ENCODE peak calls at places on chromosomes 11 and 22, in ten cellular contexts. T, W, B, X, R, F, V, S, A and C are unnamed samples.

GRCh38 chr11:22713336-22713735 is 46.9 kb downstream of the GAS2 start:
- DNase-seq in R (no peak), V (no peak), X (no peak), A (no peak), F (no peak), T (no peak), B (no peak), W (no peak), S (no peak), C (no peak)

GRCh38 chr22:23591203-23591791 is 11.2 kb upstream of the IGLL1 start:
- DNase-seq in T (peak; percentile 70), R (peak; percentile 49), A (peak; percentile 64), X (peak; percentile 31), F (peak; percentile 48), V (peak; percentile 52), B (peak; percentile 42), S (peak; percentile 34), W (peak; percentile 81), C (peak; percentile 28)

GRCh38 chr11:125166903-125167291 is 2.3 kb downstream of the PKNOX2 start:
- DNase-seq in S (no peak), V (no peak), F (no peak), B (no peak), R (no peak), T (no peak), X (no peak), A (no peak), W (no peak), C (no peak)

GRCh38 chr11:128622137-128622523 is 34.8 kb upstream of the ETS1 start:
- DNase-seq in F (no peak), A (no peak), R (no peak), V (no peak), T (no peak), X (no peak), S (no peak), W (no peak), B (no peak), C (no peak)

GRCh38 chr11:12076840-12077534 is 33.4 kb upstream of the MICAL2 start:
- DNase-seq in V (no peak), X (no peak), R (no peak), W (no peak), T (no peak), F (no peak), A (no peak), S (no peak), B (no peak), C (no peak)

GRCh38 chr11:1412377-1413095 is 22.8 kb downstream of the BRSK2 start:
- DNase-seq in B (no peak), T (no peak), V (no peak), R (no peak), S (no peak), X (no peak), W (no peak), A (no peak), F (no peak), C (no peak)

GRCh38 chr11:14454861-14455632 is 44.6 kb downstream of the COPB1 start:
- DNase-seq in F (no peak), S (no peak), R (no peak), X (no peak), T (no peak), V (no peak), W (no peak), B (no peak), A (no peak), C (peak; percentile 23)

GRCh38 chr11:2825886-2826678 is 59.5 kb downstream of the CDKN1C start:
- DNase-seq in T (no peak), X (no peak), S (no peak), V (no peak), B (no peak), W (peak; percentile 86), A (peak; percentile 39), R (peak; percentile 27), F (peak; percentile 92), C (no peak)

GRCh38 chr11:83656931-83657330 is 370.8 kb upstream of the CCDC90B start:
- DNase-seq in A (no peak), B (no peak), V (no peak), X (no peak), S (no peak), R (no peak), F (no peak), W (no peak), T (no peak), C (no peak)

GRCh38 chr22:45444168-45444567 is 30.7 kb downstream of the RIBC2 start:
- DNase-seq in B (no peak), W (no peak), A (no peak), V (no peak), S (no peak), F (no peak), R (no peak), X (no peak), T (no peak), C (no peak)